ENCODE peak calls at places on chromosome 20, in four cellular contexts. One of them, this sample, is unnamed.

GRCh38 chr20:8812818-8813217 is 256.1 kb upstream of the PLCB4 start:
- DNase-seq in SK-N-SH: no peak
- DNase-seq in GM12878: no peak
- DNase-seq in HepG2: no peak
- DNase-seq in this sample: no peak

GRCh38 chr20:8602389-8603116 is 466.3 kb upstream of the PLCB4 start:
- DNase-seq in GM12878: peak; percentile 69
- DNase-seq in HepG2: no peak
- DNase-seq in SK-N-SH: no peak
- DNase-seq in this sample: no peak

GRCh38 chr20:64222273-64222672 is 33.3 kb upstream of the PCMTD2 start:
- DNase-seq in GM12878: no peak
- DNase-seq in SK-N-SH: no peak
- DNase-seq in HepG2: no peak
- DNase-seq in this sample: no peak

GRCh38 chr20:35329435-35330139 is 37.4 kb upstream of the FAM83C start:
- DNase-seq in HepG2: peak; percentile 75
- DNase-seq in GM12878: no peak
- DNase-seq in SK-N-SH: peak; percentile 34
- DNase-seq in this sample: peak; percentile 80

GRCh38 chr20:10469599-10469998 is 34.5 kb downstream of the SLX4IP start:
- DNase-seq in SK-N-SH: peak; percentile 34
- DNase-seq in HepG2: peak; percentile 77
- DNase-seq in GM12878: no peak
- DNase-seq in this sample: no peak

GRCh38 chr20:50360218-50360672 is 149.9 kb upstream of the PTPN1 start:
- DNase-seq in SK-N-SH: no peak
- DNase-seq in HepG2: no peak
- DNase-seq in GM12878: no peak
- DNase-seq in this sample: no peak

GRCh38 chr20:11929947-11930346 is 12.3 kb downstream of the BTBD3 start:
- DNase-seq in SK-N-SH: no peak
- DNase-seq in HepG2: no peak
- DNase-seq in GM12878: no peak
- DNase-seq in this sample: no peak

GRCh38 chr20:50601511-50602431 is 89.6 kb downstream of the RIPOR3 start:
- DNase-seq in HepG2: no peak
- DNase-seq in GM12878: no peak
- DNase-seq in SK-N-SH: no peak
- DNase-seq in this sample: peak; percentile 65

GRCh38 chr20:10131612-10132345 is 86.9 kb upstream of the SNAP25 start:
- DNase-seq in GM12878: no peak
- DNase-seq in SK-N-SH: peak; percentile 80
- DNase-seq in HepG2: no peak
- DNase-seq in this sample: no peak

GRCh38 chr20:54642733-54643667 is 167.6 kb downstream of the DOK5 start:
- DNase-seq in HepG2: no peak
- DNase-seq in GM12878: no peak
- DNase-seq in SK-N-SH: no peak
- DNase-seq in this sample: no peak

GRCh38 chr20:41394931-41395668 is 28.5 kb upstream of the EMILIN3 start:
- DNase-seq in HepG2: no peak
- DNase-seq in SK-N-SH: no peak
- DNase-seq in GM12878: no peak
- DNase-seq in this sample: no peak

GRCh38 chr20:62356948-62357667 is 10.0 kb downstream of the LAMA5 start:
- DNase-seq in HepG2: no peak
- DNase-seq in GM12878: no peak
- DNase-seq in SK-N-SH: peak; percentile 66
- DNase-seq in this sample: peak; percentile 82

DNA sequence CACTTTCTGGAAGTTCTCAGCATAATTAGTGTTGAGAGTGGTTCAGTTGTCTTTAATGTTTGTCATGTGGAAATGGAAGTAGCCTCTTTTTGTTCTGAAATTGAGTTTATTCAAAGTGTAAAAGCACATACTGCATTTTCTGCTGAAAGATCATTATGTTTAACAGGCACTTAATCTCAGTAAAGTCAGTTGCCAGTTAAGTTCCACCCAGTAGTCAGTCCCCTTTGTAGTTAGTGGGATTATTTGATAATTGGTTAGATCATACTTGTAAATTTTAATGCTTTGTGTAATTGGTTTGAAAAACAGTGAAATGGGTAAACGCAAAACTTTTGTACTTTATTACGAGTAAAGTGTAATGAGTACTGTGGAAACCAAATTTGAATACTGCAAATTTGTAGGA is 4.2 kb downstream of the SRSF6 start:
- DNase-seq in HepG2: no peak
- DNase-seq in SK-N-SH: no peak
- DNase-seq in GM12878: no peak
- DNase-seq in this sample: no peak
- H3K4me1 ChIP-seq in HepG2: peaks cover 47% of the 10 kb centered on the region
- H3K4me1 ChIP-seq in SK-N-SH: peaks cover 10% of the 10 kb centered on the region
- H3K4me1 ChIP-seq in GM12878: peaks cover under 1% of the 10 kb centered on the region
- H3K4me1 ChIP-seq in this sample: peaks cover 8% of the 10 kb centered on the region

GRCh38 chr20:21557246-21557982 is 43.5 kb upstream of the NKX2-2 start:
- DNase-seq in SK-N-SH: no peak
- DNase-seq in GM12878: no peak
- DNase-seq in HepG2: no peak
- DNase-seq in this sample: no peak
- TF ChIP-seq NFIC in SK-N-SH: no peak
- TF ChIP-seq NFIC in GM12878: no peak
- TF ChIP-seq NFIC in HepG2: no peak
- TF ChIP-seq NFIC in this sample: no peak

GRCh38 chr20:49268600-49269365 is 9.1 kb downstream of the ZNFX1 start:
- DNase-seq in SK-N-SH: no peak
- DNase-seq in GM12878: no peak
- DNase-seq in HepG2: no peak
- DNase-seq in this sample: no peak

GRCh38 chr20:49267327-49267726 is 10.5 kb downstream of the ZNFX1 start:
- DNase-seq in HepG2: no peak
- DNase-seq in SK-N-SH: no peak
- DNase-seq in GM12878: no peak
- DNase-seq in this sample: no peak

GRCh38 chr20:49270736-49271135 is 7.1 kb downstream of the ZNFX1 start:
- DNase-seq in SK-N-SH: no peak
- DNase-seq in GM12878: no peak
- DNase-seq in HepG2: no peak
- DNase-seq in this sample: no peak

GRCh38 chr20:49272654-49273053 is 5.2 kb downstream of the ZNFX1 start:
- DNase-seq in HepG2: no peak
- DNase-seq in SK-N-SH: no peak
- DNase-seq in GM12878: no peak
- DNase-seq in this sample: no peak

DNA sequence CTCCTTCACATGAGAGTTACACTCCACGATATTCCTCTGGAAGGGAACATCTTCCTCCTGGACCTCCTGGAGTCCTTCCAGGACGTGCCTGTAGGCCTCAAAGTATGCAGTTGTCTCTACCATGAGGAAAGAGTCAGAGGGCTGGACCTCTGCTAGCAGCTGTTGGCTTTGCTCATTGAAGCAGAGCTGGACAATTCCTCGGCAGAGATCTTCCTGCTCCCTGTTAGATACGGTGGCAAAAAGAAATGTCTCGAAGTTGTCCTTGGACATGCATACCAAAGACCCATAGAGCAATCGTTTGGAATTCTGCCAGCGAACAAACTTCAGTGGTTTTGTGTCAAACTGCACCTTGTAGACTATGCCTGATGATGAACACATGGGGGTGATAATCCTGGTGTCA is 7.7 kb downstream of the ZNFX1 start:
- DNase-seq in HepG2: no peak
- DNase-seq in SK-N-SH: no peak
- DNase-seq in GM12878: no peak
- DNase-seq in this sample: no peak
- H3K4me1 ChIP-seq in HepG2: peaks cover 50% of the 10 kb centered on the region
- H3K4me1 ChIP-seq in SK-N-SH: no peaks in the 10 kb centered on the region
- H3K4me1 ChIP-seq in GM12878: peaks cover 27% of the 10 kb centered on the region
- H3K4me1 ChIP-seq in this sample: peaks cover 8% of the 10 kb centered on the region

GRCh38 chr20:52290602-52291001 is 99.0 kb upstream of the ZFP64 start:
- DNase-seq in GM12878: no peak
- DNase-seq in HepG2: no peak
- DNase-seq in SK-N-SH: no peak
- DNase-seq in this sample: no peak
- TF ChIP-seq NFIC in GM12878: no peak
- TF ChIP-seq NFIC in HepG2: no peak
- TF ChIP-seq NFIC in SK-N-SH: no peak
- TF ChIP-seq NFIC in this sample: no peak

DNA sequence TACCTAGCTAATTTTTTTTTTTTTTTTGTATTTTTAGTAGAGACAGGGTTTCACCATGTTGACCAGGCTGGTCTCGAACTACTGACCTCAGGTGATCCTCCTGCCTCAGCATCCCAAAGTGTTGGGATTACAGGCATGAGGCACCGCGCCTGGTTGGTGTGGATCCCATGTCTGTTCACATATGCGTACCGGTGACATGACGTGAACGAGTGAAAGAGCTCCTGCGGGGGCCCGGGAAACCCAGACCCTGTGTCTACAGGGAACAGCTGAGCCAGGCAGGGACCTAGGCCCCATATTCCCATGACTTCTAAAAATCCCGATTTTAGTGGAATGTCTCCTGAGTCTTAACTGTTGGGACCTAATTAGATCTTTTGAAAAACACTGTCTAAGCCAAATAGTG is 33.1 kb downstream of the VSTM2L start:
- DNase-seq in SK-N-SH: no peak
- DNase-seq in GM12878: no peak
- DNase-seq in HepG2: no peak
- DNase-seq in this sample: no peak
- H3K4me1 ChIP-seq in SK-N-SH: peaks cover 9% of the 10 kb centered on the region
- H3K4me1 ChIP-seq in GM12878: no peaks in the 10 kb centered on the region
- H3K4me1 ChIP-seq in HepG2: no peaks in the 10 kb centered on the region
- H3K4me1 ChIP-seq in this sample: peaks cover 2% of the 10 kb centered on the region

DNA sequence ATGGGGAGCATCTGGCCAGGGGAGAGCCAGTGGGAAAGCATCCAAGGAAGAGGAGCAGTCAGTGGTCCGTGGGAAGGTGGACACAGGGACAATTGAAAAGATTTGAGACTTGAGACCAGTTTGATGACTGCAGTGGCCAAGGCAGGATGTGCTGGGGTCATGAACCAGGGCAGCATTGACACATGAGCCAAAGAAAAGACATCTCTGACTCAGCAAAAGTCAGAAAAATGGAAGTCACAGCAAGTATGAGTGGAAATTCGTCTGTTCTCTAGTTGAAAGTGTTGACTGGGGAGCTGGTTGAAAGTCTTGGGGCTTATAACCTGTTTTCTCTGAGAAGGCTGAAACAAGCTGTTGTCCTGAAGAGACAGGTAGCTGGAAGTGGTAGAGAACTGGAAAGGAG is 31.3 kb downstream of the RAB22A start:
- DNase-seq in GM12878: no peak
- DNase-seq in SK-N-SH: no peak
- DNase-seq in HepG2: no peak
- DNase-seq in this sample: no peak
- TF ChIP-seq NFIC in GM12878: no peak
- TF ChIP-seq NFIC in SK-N-SH: no peak
- TF ChIP-seq NFIC in HepG2: no peak
- TF ChIP-seq NFIC in this sample: no peak

DNA sequence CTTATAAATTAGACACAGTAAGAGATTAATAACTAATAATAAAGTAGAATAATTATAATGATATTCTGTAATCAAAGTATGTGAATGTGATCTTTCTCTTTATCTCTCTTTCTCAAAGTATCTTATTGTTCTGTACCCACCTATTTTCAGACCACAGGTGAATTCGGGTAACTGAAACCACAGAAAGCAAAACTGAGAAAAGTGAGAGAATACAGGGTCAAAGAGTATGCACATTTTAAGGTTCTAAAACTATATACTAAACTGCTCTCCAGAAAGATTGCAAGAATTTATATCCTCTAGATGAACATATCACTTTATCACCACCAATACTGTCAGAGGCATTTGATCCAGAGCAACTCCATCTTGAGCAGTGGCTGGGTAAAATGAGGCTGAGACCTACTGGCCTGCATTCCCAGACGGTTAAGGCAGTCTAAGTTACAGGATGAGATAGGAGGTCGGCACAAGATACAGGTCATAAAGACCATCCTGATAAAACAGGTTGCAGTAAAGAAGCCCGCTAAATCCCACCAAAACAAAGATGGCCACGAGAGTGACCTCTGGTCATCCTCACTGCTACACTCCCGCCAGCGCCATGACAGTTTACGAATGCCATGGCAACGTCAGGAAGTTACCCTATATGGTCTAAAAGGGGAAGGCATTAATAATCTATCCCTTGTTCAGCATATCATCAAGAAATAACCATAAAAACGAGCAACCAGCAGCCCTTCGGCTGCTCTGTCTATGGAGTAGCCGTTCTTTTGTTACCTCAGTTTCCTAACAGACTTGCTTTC is 211.3 kb downstream of the PTPRT start:
- DNase-seq in HepG2: no peak
- DNase-seq in SK-N-SH: no peak
- DNase-seq in GM12878: no peak
- DNase-seq in this sample: no peak
- H3K4me1 ChIP-seq in HepG2: no peaks in the 10 kb centered on the region
- H3K4me1 ChIP-seq in SK-N-SH: no peaks in the 10 kb centered on the region
- H3K4me1 ChIP-seq in GM12878: no peaks in the 10 kb centered on the region
- H3K4me1 ChIP-seq in this sample: no peaks in the 10 kb centered on the region

DNA sequence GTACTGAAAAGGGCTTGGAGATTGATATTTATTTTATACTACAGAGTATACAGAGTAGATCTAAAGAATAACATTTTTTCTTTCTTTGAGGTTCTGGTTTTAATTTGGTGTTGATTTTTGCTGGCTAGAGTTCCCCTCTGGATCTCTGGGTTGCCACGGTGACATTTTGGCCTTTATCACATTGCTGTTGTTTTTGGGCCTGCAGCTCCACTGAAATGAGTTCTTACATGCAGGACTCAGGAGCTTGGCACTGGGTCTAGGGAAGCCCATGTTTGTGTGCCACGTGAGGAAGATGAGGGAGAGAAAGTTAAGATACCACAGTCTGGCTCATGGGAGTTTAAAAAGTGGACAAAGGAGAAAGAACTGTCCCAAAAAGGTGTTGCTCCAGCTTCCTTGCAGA is 7.4 kb upstream of the TFAP2C start:
- DNase-seq in HepG2: no peak
- DNase-seq in SK-N-SH: no peak
- DNase-seq in GM12878: no peak
- DNase-seq in this sample: no peak
- TF ChIP-seq NFIC in HepG2: no peak
- TF ChIP-seq NFIC in SK-N-SH: no peak
- TF ChIP-seq NFIC in GM12878: no peak
- TF ChIP-seq NFIC in this sample: no peak